ENCODE peak calls at places on chromosomes 16 and 17, in eight cellular contexts. Y, B, G, K, Z, F, I and J are unnamed samples.

GRCh38 chr16:49528564-49529150 is 155.1 kb downstream of the C16orf78 start:
- DNase-seq in Z (no peak), B (peak), G (no peak), I (no peak), F (no peak), K (no peak), Y (no peak), J (no peak)

GRCh38 chr17:5380491-5381135 is 38.8 kb downstream of the NUP88 start:
- DNase-seq in Y (no peak), I (no peak), K (no peak), Z (no peak), G (no peak), F (no peak), B (peak), J (no peak)

GRCh38 chr16:49260253-49260652 is 21.4 kb downstream of the CBLN1 start:
- DNase-seq in Y (no peak), K (no peak), G (no peak), Z (no peak), B (no peak), I (no peak), F (no peak), J (no peak)

GRCh38 chr16:65782537-65783290 is 583.8 kb upstream of the CDH5 start:
- DNase-seq in G (no peak), I (peak), Z (peak), K (peak), F (no peak), Y (no peak), B (peak), J (peak)

GRCh38 chr17:79109584-79109983 is 35.0 kb downstream of the ENGASE start:
- DNase-seq in Y (no peak), G (no peak), Z (no peak), K (no peak), I (no peak), F (no peak), B (no peak), J (no peak)

GRCh38 chr16:25443994-25444393 is 186.3 kb upstream of the ZKSCAN2 start:
- DNase-seq in Y (no peak), K (no peak), F (no peak), B (no peak), I (no peak), Z (no peak), G (no peak), J (no peak)

GRCh38 chr17:65324977-65325376 is 187.8 kb downstream of the RGS9 start:
- DNase-seq in G (no peak), F (no peak), I (no peak), K (no peak), Y (no peak), Z (no peak), B (peak), J (peak)

GRCh38 chr17:43536236-43537088 is 9.7 kb downstream of the ETV4 start:
- DNase-seq in I (peak), K (peak), G (no peak), B (peak), Y (no peak), F (no peak), Z (no peak), J (no peak)

GRCh38 chr17:65595071-65595655 is 33.7 kb upstream of the AXIN2 start:
- DNase-seq in G (no peak), I (no peak), F (no peak), K (no peak), B (no peak), Y (no peak), Z (no peak), J (no peak)

GRCh38 chr17:71759422-71760060 is 361.3 kb upstream of the SOX9 start:
- DNase-seq in K (peak), Z (no peak), B (no peak), Y (no peak), I (no peak), F (no peak), G (no peak), J (no peak)

GRCh38 chr17:47957591-47958490 is at the start of gene PRR15L:
- DNase-seq in B (no peak), Z (no peak), F (no peak), Y (no peak), I (no peak), K (no peak), G (no peak), J (no peak)

GRCh38 chr16:70576431-70577255 is 53.0 kb downstream of the SF3B3 start:
- DNase-seq in B (peak), I (peak), K (peak), F (no peak), Y (no peak), Z (no peak), G (no peak), J (no peak)

GRCh38 chr16:81485824-81486554 is 41.4 kb downstream of the CMIP start:
- DNase-seq in Z (no peak), K (peak), B (peak), Y (no peak), G (peak), I (no peak), F (no peak), J (no peak)

GRCh38 chr17:45986056-45986455 is 13.0 kb upstream of the STH start:
- DNase-seq in I (no peak), K (no peak), Y (no peak), B (no peak), Z (no peak), F (no peak), G (no peak), J (no peak)

GRCh38 chr17:45371414-45372324 is 54.8 kb upstream of the MAP3K14 start:
- DNase-seq in I (peak), F (peak), Y (no peak), B (peak), G (peak), K (peak), Z (peak), J (peak)

GRCh38 chr17:61208301-61209098 is 191.1 kb upstream of the TBX2 start:
- DNase-seq in Z (no peak), Y (no peak), B (peak), G (no peak), I (no peak), K (peak), F (no peak), J (no peak)

GRCh38 chr17:81301195-81302144 is 6.4 kb upstream of the SLC38A10 start:
- DNase-seq in F (no peak), I (peak), K (no peak), Z (no peak), G (peak), Y (no peak), B (no peak), J (no peak)

GRCh38 chr17:81518113-81518784 is 5.7 kb upstream of the ACTG1 start:
- DNase-seq in B (peak), F (no peak), Z (no peak), G (no peak), I (no peak), Y (no peak), K (no peak), J (no peak)

GRCh38 chr17:46949291-46950174 is 26.6 kb downstream of the GOSR2 start:
- DNase-seq in Z (no peak), F (no peak), K (no peak), B (no peak), G (peak), Y (no peak), I (peak), J (no peak)

GRCh38 chr17:52837502-52837901 is 679.0 kb upstream of the CA10 start:
- DNase-seq in G (no peak), I (no peak), B (no peak), Y (no peak), F (no peak), K (no peak), Z (no peak), J (no peak)

GRCh38 chr16:1102921-1103648 is 7.0 kb upstream of the C1QTNF8 start:
- DNase-seq in I (no peak), G (peak), Y (no peak), F (peak), K (no peak), Z (no peak), B (peak), J (peak)

GRCh38 chr17:62675701-62676100 is 48.2 kb downstream of the MRC2 start:
- DNase-seq in Z (no peak), G (no peak), F (no peak), I (no peak), K (no peak), Y (no peak), B (no peak), J (no peak)

GRCh38 chr16:5058476-5058875 is 7.3 kb downstream of the C16orf89 start:
- DNase-seq in Z (no peak), G (no peak), Y (no peak), F (no peak), K (no peak), B (peak), I (no peak), J (no peak)

GRCh38 chr16:78543066-78543465 is 443.6 kb downstream of the WWOX start:
- DNase-seq in G (no peak), I (no peak), B (no peak), K (no peak), F (no peak), Z (no peak), Y (no peak), J (no peak)

GRCh38 chr16:67329901-67330300 is 3.3 kb downstream of the LRRC36 start:
- DNase-seq in Y (no peak), I (peak), F (no peak), B (no peak), Z (no peak), K (no peak), G (no peak), J (no peak)

GRCh38 chr16:67326115-67326471 is 448 bp downstream of the KCTD19 start:
- DNase-seq in K (no peak), F (no peak), Y (no peak), G (no peak), I (no peak), Z (no peak), B (no peak), J (no peak)

GRCh38 chr16:67327774-67328173 is 1.2 kb downstream of the LRRC36 start:
- DNase-seq in K (no peak), G (no peak), B (no peak), I (no peak), F (no peak), Z (no peak), Y (no peak), J (no peak)

GRCh38 chr16:67326472-67327309 is at the start of the genes KCTD19 and LRRC36:
- DNase-seq in Y (no peak), F (peak), K (peak), B (peak), Z (no peak), I (no peak), G (peak), J (peak)
- TF ChIP-seq CTCF in Y (peak), F (peak), K (peak), B (peak), Z (peak), I (peak), G (peak), J (peak)

DNA sequence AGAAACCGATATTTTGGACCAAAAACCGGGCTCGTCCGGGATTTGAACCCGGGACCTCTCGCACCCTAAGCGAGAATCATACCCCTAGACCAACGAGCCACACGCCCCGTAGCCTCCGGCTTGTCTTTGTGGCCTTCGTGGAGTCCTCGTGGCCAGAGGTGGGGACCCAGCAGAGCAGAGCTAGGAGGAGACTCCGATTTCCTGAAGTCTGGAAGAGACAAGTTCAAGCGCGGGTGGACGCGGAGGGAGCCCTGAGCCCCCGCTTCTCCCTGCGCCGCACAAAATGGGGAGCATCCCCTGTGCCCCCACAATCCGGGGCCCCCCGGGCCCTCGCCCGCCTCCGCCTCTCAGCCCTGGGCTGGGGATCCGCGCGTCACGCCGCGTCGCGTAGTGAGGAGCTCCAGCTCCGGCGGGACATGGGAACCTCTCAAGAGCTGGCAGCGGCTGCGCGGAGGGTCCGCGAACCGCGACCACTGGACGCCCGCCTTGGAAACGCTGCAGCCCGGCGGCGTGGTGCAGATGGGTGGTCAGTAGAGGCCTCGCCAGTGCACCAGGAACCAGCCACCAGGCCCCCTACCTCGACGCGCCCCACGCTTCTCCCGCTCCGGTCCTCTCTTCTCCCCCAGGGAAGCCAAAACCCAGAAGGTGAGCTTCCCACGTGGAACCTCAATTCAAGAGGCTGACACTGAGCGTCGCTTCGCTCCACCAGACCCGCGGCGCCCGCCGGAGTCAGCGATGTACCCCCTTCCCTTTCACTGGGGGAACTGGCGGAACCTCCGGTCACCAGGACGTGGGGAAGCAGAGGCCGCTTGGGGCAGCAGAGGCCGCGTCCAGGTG is 5.2 kb upstream of the OR1F1 start:
- DNase-seq in K (peak), I (peak), Y (no peak), F (no peak), G (no peak), B (peak), Z (no peak), J (no peak)
- TF ChIP-seq CTCF in K (peak), I (peak), Y (peak), F (peak), G (no peak), B (peak), Z (peak), J (no peak)

DNA sequence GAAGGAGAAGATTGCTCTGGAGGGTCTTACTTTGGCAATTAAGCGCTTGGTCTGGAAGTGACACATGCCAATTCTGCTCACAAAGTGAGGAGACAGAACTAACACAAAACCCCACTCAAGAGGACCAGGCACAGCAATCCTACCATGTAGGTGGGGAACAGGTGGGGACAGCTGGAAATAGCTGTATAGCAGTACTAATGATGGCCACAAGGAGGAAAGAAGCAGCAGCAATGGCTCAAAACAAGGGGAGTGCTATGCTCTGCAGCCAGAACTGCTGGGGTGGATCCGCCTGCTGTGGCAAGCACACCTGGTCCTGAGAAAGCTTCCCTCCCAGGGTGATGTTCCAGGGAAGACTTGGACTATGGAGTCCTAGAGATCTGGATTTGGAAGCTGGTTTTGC is 17.0 kb upstream of the TMEM132E start:
- DNase-seq in F (no peak), Y (no peak), Z (no peak), B (no peak), G (no peak), K (no peak), I (no peak), J (no peak)
- TF ChIP-seq CTCF in F (peak), Y (peak), Z (peak), B (peak), G (no peak), K (peak), I (peak), J (no peak)

DNA sequence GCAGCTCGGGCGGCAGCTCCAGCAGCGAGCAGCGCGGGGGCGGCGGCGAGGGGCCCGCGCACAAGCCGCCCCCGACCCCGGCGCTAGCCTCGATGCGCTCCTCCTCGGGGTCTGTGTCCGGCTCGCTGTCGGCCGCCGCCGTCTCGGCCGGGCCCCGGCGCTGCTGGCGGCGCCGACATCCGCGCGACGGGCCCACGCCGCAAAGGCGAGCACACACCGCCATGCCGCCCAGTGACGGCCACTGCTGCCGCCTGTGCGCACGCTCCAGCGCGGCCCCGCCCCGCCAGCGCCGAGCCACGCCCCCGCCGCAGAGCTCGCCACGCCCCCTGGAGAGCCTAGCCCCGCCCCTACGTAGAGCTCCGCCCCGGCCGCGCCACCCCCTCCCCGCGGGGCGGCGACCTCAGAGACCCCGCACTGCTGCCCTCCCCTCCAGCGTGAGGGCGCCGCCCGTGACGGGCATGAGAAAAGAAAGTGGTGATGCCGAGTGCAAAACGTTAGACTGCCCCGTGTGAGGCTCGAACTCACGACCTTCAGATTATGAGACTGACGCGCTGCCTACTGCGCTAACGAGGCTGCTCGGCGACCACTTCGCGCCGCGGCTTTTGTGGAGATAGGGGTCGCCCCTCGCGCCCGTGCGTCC is at the start of gene FBXO31:
- DNase-seq in K (peak), I (peak), G (peak), F (peak), B (peak), Z (peak), Y (no peak), J (peak)
- TF ChIP-seq CTCF in K (no peak), I (no peak), G (no peak), F (no peak), B (no peak), Z (no peak), Y (no peak), J (no peak)

DNA sequence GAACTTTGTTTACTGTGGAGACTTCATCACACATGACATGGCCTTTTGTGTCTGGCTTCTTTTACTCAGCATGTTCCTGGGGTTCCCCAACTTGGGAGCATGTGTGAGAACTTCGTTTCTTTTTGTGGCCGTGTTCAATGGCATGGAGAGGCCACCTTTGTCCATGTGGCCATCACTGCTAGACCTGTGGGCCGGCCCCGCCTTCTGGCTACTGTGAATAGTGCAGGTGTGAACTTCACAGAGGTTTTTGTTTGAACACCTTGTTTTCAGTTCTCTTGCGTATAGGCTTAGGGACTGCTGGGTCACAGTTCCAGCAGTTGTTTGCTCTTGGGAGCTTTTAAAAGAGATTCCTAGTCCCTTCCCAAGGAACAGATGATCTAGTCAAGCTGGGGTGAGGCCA is 5.7 kb upstream of the SLC38A8 start:
- DNase-seq in Y (no peak), K (no peak), I (no peak), B (no peak), G (no peak), Z (no peak), F (no peak), J (no peak)
- TF ChIP-seq CTCF in Y (no peak), K (peak), I (peak), B (no peak), G (no peak), Z (peak), F (no peak), J (no peak)

GRCh38 chr16:59192551-59193199 is 458.6 kb upstream of the GOT2 start:
- DNase-seq in F (no peak), B (no peak), Y (no peak), G (no peak), I (no peak), K (peak), Z (no peak), J (no peak)
- TF ChIP-seq CTCF in F (peak), B (peak), Y (peak), G (peak), I (peak), K (peak), Z (no peak), J (no peak)

DNA sequence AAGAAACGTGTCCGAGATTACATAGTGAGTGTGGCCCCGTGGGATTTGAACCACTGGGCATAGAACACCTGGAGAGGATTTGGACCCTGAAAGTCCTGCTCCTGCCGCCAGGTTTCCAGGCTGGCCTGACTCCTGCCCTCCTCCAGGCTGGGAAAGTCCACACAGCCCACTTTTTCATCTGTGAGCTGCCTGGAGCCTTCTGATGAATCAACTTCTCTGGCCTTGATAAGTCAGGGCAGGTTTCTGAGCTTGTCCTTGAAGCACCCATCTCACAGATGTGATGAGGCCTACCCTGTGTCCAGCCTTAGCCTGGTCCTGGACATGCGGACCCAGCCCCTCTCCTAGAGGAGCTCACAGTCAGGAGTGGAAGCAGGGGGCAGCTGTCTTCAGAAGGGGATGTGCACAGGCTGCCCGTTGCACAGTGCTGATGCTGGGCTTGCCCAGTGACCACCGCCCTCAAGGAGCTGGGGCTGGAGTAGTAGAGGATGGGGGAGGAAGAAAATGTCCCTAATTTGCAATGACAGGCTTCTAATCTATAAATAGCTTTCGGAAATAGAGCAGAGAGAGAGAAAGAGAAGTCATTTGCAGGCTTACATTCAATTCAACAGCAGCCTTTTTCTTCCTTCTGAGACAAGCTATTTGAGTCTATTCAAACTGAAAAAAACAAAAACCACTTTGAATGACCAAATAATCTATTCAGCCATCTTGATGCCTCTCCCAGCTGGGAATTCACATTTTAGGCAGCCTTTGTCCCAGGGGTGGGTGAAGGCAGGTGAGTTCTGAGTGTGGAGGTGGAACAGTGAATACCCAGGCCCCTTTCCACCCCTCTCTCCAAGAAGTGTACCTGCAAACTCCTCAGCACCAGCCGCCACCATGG is 73.5 kb upstream of the DNAJA2 start:
- DNase-seq in F (no peak), G (no peak), I (no peak), K (no peak), B (no peak), Z (no peak), Y (no peak), J (no peak)
- TF ChIP-seq CTCF in F (no peak), G (no peak), I (no peak), K (no peak), B (no peak), Z (no peak), Y (no peak), J (no peak)

GRCh38 chr16:88456356-88457292 is 3.5 kb downstream of the ZFPM1 start:
- DNase-seq in G (no peak), I (peak), Z (no peak), F (no peak), Y (no peak), B (no peak), K (no peak), J (no peak)
- TF ChIP-seq CTCF in G (no peak), I (no peak), Z (no peak), F (no peak), Y (no peak), B (no peak), K (no peak), J (no peak)

GRCh38 chr17:58136669-58137279 is 11.4 kb upstream of the OR4D1 start:
- DNase-seq in Z (no peak), B (peak), G (no peak), K (no peak), I (no peak), F (no peak), Y (no peak), J (no peak)
- TF ChIP-seq CTCF in Z (peak), B (peak), G (no peak), K (peak), I (peak), F (peak), Y (no peak), J (no peak)